ENCODE peak calls at places on chromosomes 4 and X, in six cellular contexts. M is pancreas, B is colonic mucosa, F is left lung, Y is lower lobe of right lung, D is sigmoid colon. I is an unnamed sample. For H3K4me1, the result is how much of the 10 kb centered on the place peaks cover.

GRCh38 chr4:76012388-76012801 is 5.1 kb upstream of the CXCL9 start:
- DNase-seq in M (no peak), B (no peak), F (no peak), Y (no peak), D (no peak), I (no peak)

GRCh38 chr4:122759639-122760310 is 27.3 kb downstream of the BBS12 start:
- DNase-seq in M (no peak), B (no peak), F (no peak), Y (no peak), D (no peak), I (no peak)

GRCh38 chrX:44946771-44947170 is 73.8 kb downstream of the KDM6A start:
- DNase-seq in M (no peak), B (no peak), F (no peak), Y (no peak), D (no peak), I (no peak)

GRCh38 chr4:175891863-175892262 is 79.8 kb upstream of the GPM6A start:
- DNase-seq in M (no peak), B (no peak), F (no peak), Y (no peak), D (no peak), I (no peak)

GRCh38 chr4:110088670-110089069 is 109.7 kb downstream of the ELOVL6 start:
- DNase-seq in M (no peak), B (no peak), F (no peak), Y (no peak), D (no peak), I (no peak)

GRCh38 chr4:185838104-185838452 is 26.1 kb upstream of the SORBS2 start:
- DNase-seq in M (peak), B (no peak), F (no peak), Y (no peak), D (no peak), I (no peak)

GRCh38 chrX:129634541-129634940 is 20.2 kb downstream of the APLN start:
- DNase-seq in M (no peak), B (no peak), F (no peak), Y (no peak), D (peak), I (no peak)

GRCh38 chr4:7699040-7699439 is 240.6 kb downstream of the AFAP1 start:
- DNase-seq in M (no peak), B (no peak), F (peak), Y (no peak), D (no peak), I (no peak)

GRCh38 chr4:83582289-83582756 is 46.4 kb downstream of the GPAT3 start:
- DNase-seq in M (peak), B (peak), F (no peak), Y (no peak), D (peak), I (no peak)

GRCh38 chr4:110510955-110511544 is 35.1 kb downstream of the ENPEP start:
- DNase-seq in M (no peak), B (no peak), F (no peak), Y (no peak), D (no peak), I (peak)

GRCh38 chr4:81844717-81845116 is 373.0 kb upstream of the RASGEF1B start:
- DNase-seq in M (peak), B (peak), F (peak), Y (peak), D (peak), I (peak)

GRCh38 chr4:157514711-157515110 is 294.2 kb downstream of the GRIA2 start:
- DNase-seq in M (no peak), B (no peak), F (no peak), Y (no peak), D (no peak), I (no peak)

GRCh38 chr4:15651682-15652081 is 3.5 kb downstream of the FBXL5 start:
- DNase-seq in M (no peak), B (no peak), F (no peak), Y (no peak), D (no peak), I (no peak)

GRCh38 chr4:189304179-189304578 is 636.5 kb upstream of the FRG1 start:
- DNase-seq in M (no peak), B (no peak), F (no peak), Y (no peak), D (no peak), I (no peak)

GRCh38 chr4:10050171-10051120 is 29.1 kb upstream of the SLC2A9 start:
- DNase-seq in M (no peak), B (no peak), F (no peak), Y (no peak), D (no peak), I (no peak)

GRCh38 chr4:37936889-37937498 is 23.2 kb upstream of the PTTG2 start:
- DNase-seq in M (no peak), B (no peak), F (no peak), Y (no peak), D (no peak), I (no peak)

GRCh38 chr4:90825849-90826248 is 698.7 kb downstream of the CCSER1 start:
- DNase-seq in M (no peak), B (peak), F (no peak), Y (no peak), D (no peak), I (no peak)

GRCh38 chr4:158771776-158772175 is 3.0 kb downstream of the FNIP2 start:
- DNase-seq in M (no peak), B (no peak), F (no peak), Y (no peak), D (no peak), I (no peak)
- H3K4me3 ChIP-seq in M (no peak), B (no peak), F (peak), Y (peak), D (no peak), I (no peak)

GRCh38 chr4:133148690-133149363 is at the start of gene PCDH10:
- DNase-seq in M (peak), B (peak), F (peak), Y (peak), D (peak), I (no peak)
- H3K4me1 ChIP-seq in M (under half), B (under half), F (half or more), Y (half or more), D (half or more), I (under half)

DNA sequence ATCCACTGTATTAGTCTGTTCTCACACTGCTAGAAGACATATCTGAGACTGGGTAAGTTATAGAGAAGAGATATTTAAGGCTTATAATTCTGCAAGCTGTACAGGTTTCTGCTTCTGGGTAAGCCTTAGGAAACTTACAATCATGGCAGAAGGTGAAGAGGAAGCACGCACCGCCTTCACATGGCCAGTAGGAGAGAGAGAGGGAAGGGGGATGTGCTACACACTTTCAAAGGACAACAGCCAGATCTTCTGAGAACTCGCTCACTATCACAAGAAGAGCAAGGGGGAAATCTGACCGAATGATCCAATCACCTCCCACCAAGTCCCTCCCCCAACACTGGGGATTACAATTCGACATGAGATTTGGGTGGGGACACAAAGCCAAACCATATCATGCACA is 13.0 kb downstream of the FRYL start:
- DNase-seq in M (no peak), B (no peak), F (no peak), Y (no peak), D (no peak), I (no peak)
- TF ChIP-seq CTCF in M (no peak), B (no peak), F (no peak), Y (no peak), D (no peak), I (no peak)

DNA sequence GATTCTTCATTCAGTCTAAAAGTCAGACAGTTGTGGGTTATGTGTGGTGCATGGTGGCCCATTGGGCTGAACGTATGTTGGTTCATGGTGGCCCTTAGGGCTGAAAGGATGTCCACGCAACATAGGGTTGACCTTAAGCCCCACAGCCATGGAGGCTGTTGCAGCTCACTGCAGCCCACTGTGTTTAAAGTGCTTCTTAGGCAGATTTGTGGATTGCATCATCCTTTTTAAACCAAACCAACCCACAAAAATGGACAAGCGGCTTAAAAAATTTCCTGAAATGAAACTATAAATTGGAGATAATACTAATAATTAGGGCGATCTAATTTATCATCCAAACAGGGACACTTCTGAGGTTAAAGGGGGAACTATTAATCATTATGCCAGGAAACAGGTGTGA is 219.0 kb upstream of the GATB start:
- DNase-seq in M (no peak), B (no peak), F (no peak), Y (no peak), D (no peak), I (no peak)
- H3K4me3 ChIP-seq in M (no peak), B (no peak), F (no peak), Y (no peak), D (no peak), I (no peak)

GRCh38 chr4:119729815-119730643 is 101.4 kb upstream of the PDE5A start:
- DNase-seq in M (peak), B (peak), F (no peak), Y (no peak), D (no peak), I (peak)
- H3K4me1 ChIP-seq in M (under half), B (under half), F (under half), Y (under half), D (half or more), I (under half)

DNA sequence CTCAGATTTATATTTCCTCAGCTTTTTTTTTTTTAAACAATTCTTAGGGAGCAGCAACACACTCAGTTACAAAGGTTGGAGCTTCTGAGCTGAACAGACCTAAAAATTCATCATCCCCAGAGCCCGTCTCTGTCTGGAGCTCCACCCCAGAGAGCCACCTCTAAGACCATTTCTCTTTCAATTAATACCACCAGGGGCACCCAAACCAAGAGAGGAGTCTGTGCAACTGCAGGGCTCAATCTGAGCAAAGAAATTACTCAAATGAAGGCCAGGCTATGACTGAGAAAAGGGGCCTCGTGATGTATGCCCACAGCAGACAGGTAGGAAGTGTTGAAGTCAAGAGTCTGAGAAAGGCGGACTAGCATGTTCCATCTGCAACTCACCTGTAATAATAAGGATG is 95.5 kb downstream of the C4orf51 start:
- DNase-seq in M (no peak), B (no peak), F (no peak), Y (no peak), D (no peak), I (no peak)
- TF ChIP-seq CTCF in M (no peak), B (no peak), F (no peak), Y (no peak), D (no peak), I (no peak)

GRCh38 chr4:87068591-87069021 is 133.8 kb downstream of the AFF1 start:
- DNase-seq in M (no peak), B (no peak), F (no peak), Y (no peak), D (no peak), I (no peak)
- H3K4me3 ChIP-seq in M (no peak), B (no peak), F (no peak), Y (no peak), D (no peak), I (no peak)